ENCODE peak calls at places on chromosomes 5 and 9, in ten cellular contexts. Y, C, W, B, K, N, I, G, O and F are unnamed samples.

GRCh38 chr5:122661496-122662180 is 113.2 kb upstream of the SNX2 start:
- DNase-seq in I (no peak), N (peak), G (no peak), Y (no peak), C (peak), K (no peak), O (no peak), B (peak), W (no peak), F (peak)

GRCh38 chr9:14086495-14086894 is 227.4 kb downstream of the NFIB start:
- DNase-seq in G (no peak), N (no peak), W (no peak), O (no peak), K (no peak), C (no peak), I (no peak), Y (no peak), B (no peak), F (no peak)

GRCh38 chr9:98118640-98119601 is at the start of gene TRIM14:
- DNase-seq in I (peak), K (peak), G (no peak), W (peak), N (peak), O (peak), Y (peak), B (peak), C (peak), F (peak)

GRCh38 chr9:115008536-115008935 is 78.1 kb upstream of the TNFSF8 start:
- DNase-seq in O (peak), I (peak), Y (no peak), N (peak), C (no peak), G (peak), W (no peak), K (no peak), B (peak), F (peak)

GRCh38 chr5:170809551-170809950 is 26.0 kb downstream of the GABRP start:
- DNase-seq in I (peak), B (peak), G (no peak), K (peak), Y (peak), O (peak), W (no peak), C (no peak), N (peak), F (peak)

GRCh38 chr9:131697097-131697496 is 42.8 kb downstream of the RAPGEF1 start:
- DNase-seq in G (no peak), C (peak), B (peak), Y (no peak), K (peak), W (peak), I (no peak), O (peak), N (peak), F (no peak)

GRCh38 chr9:69768716-69769115 is 8.9 kb upstream of the PTAR1 start:
- DNase-seq in I (no peak), N (no peak), C (no peak), K (no peak), Y (no peak), O (peak), B (peak), W (no peak), G (no peak), F (peak)

GRCh38 chr5:54455413-54456157 is at the start of gene HSPB3:
- DNase-seq in Y (no peak), O (peak), I (no peak), N (peak), C (no peak), W (peak), B (peak), G (peak), K (peak), F (peak)

GRCh38 chr9:79742145-79742820 is 170.5 kb downstream of the TLE4 start:
- DNase-seq in G (no peak), Y (no peak), C (no peak), B (no peak), N (no peak), W (peak), O (no peak), K (peak), I (no peak), F (no peak)

GRCh38 chr9:14400658-14400995 is 86.7 kb upstream of the NFIB start:
- DNase-seq in O (peak), N (peak), G (no peak), K (no peak), W (peak), C (peak), B (peak), I (peak), Y (no peak), F (peak)

GRCh38 chr5:55897905-55898304 is 46.7 kb downstream of the IL31RA start:
- DNase-seq in N (peak), B (peak), K (no peak), W (no peak), Y (no peak), C (peak), G (peak), I (no peak), O (peak), F (peak)

GRCh38 chr5:180803181-180804128 is 849 bp upstream of the MGAT1 start:
- DNase-seq in K (peak), Y (peak), W (peak), C (peak), O (no peak), G (no peak), N (peak), I (peak), B (no peak), F (peak)

GRCh38 chr9:107173422-107174180 is 109.5 kb upstream of the RAD23B start:
- DNase-seq in I (no peak), C (no peak), B (peak), G (no peak), W (no peak), O (no peak), Y (no peak), K (no peak), N (no peak), F (no peak)

GRCh38 chr9:107174441-107174840 is 108.6 kb upstream of the RAD23B start:
- DNase-seq in O (no peak), B (peak), K (no peak), N (peak), W (no peak), I (no peak), C (no peak), G (no peak), Y (no peak), F (no peak)

GRCh38 chr9:107172160-107172978 is 110.7 kb upstream of the RAD23B start:
- DNase-seq in W (peak), N (peak), O (peak), B (peak), C (peak), Y (no peak), G (peak), I (peak), K (peak), F (peak)

GRCh38 chr9:107175039-107175438 is 108.0 kb upstream of the RAD23B start:
- DNase-seq in B (peak), W (peak), O (no peak), Y (no peak), N (no peak), I (no peak), C (peak), G (no peak), K (no peak), F (no peak)

GRCh38 chr9:107172979-107173347 is 110.1 kb upstream of the RAD23B start:
- DNase-seq in O (no peak), G (no peak), K (no peak), N (no peak), W (no peak), Y (peak), B (no peak), I (no peak), C (no peak), F (no peak)
- H3K4me3 ChIP-seq in O (no peak), G (no peak), K (no peak), N (no peak), W (no peak), Y (no peak), B (no peak), I (no peak), C (no peak), F (no peak)

GRCh38 chr9:123102380-123103113 is 69.1 kb downstream of the GPR21 start:
- DNase-seq in I (no peak), G (no peak), O (peak), N (no peak), K (no peak), W (no peak), B (peak), Y (no peak), C (no peak), F (no peak)
- TF ChIP-seq CTCF in I (peak), G (peak), O (peak), N (peak), K (peak), W (no peak), B (peak), Y (peak), C (no peak), F (peak)

GRCh38 chr5:150484964-150485769 is 22.8 kb upstream of the NDST1 start:
- DNase-seq in C (no peak), O (no peak), K (no peak), B (no peak), Y (no peak), G (no peak), W (no peak), I (peak), N (no peak), F (no peak)
- H3K4me3 ChIP-seq in C (peak), O (peak), K (peak), B (peak), Y (peak), G (peak), W (peak), I (peak), N (peak), F (peak)

GRCh38 chr5:88058625-88059024 is 210.0 kb downstream of the TMEM161B start:
- DNase-seq in O (no peak), Y (no peak), I (no peak), K (no peak), G (no peak), C (no peak), W (no peak), B (no peak), N (no peak), F (no peak)
- TF ChIP-seq CTCF in O (no peak), Y (no peak), I (no peak), K (no peak), G (no peak), C (no peak), W (no peak), B (no peak), N (no peak), F (no peak)

GRCh38 chr5:150502847-150503246 is 5.1 kb upstream of the NDST1 start:
- DNase-seq in W (no peak), C (no peak), K (no peak), B (no peak), I (no peak), G (no peak), Y (no peak), O (no peak), N (no peak), F (no peak)
- H3K4me3 ChIP-seq in W (no peak), C (no peak), K (no peak), B (no peak), I (no peak), G (no peak), Y (no peak), O (no peak), N (no peak), F (no peak)

GRCh38 chr5:137604348-137605095 is 105.4 kb upstream of the SPOCK1 start:
- DNase-seq in I (peak), Y (no peak), O (no peak), C (no peak), K (no peak), B (no peak), G (no peak), N (no peak), W (no peak), F (no peak)

GRCh38 chr5:137607771-137608170 is 108.6 kb upstream of the SPOCK1 start:
- DNase-seq in N (no peak), K (no peak), I (no peak), O (no peak), C (no peak), Y (no peak), G (no peak), W (no peak), B (no peak), F (no peak)

GRCh38 chr5:137606401-137606800 is 107.3 kb upstream of the SPOCK1 start:
- DNase-seq in C (no peak), W (no peak), O (no peak), N (no peak), G (no peak), Y (no peak), B (no peak), I (no peak), K (no peak), F (no peak)

GRCh38 chr5:137603891-137604290 is 104.8 kb upstream of the SPOCK1 start:
- DNase-seq in C (no peak), K (no peak), O (no peak), G (no peak), W (no peak), N (no peak), Y (no peak), I (no peak), B (no peak), F (no peak)

GRCh38 chr5:137605377-137605776 is 106.3 kb upstream of the SPOCK1 start:
- DNase-seq in O (no peak), N (peak), G (no peak), I (peak), K (peak), B (peak), W (no peak), Y (no peak), C (no peak), F (peak)
- TF ChIP-seq CTCF in O (no peak), N (peak), G (peak), I (peak), K (peak), B (peak), W (no peak), Y (no peak), C (no peak), F (peak)

GRCh38 chr5:99130081-99130480 is 201.3 kb upstream of the CHD1 start:
- DNase-seq in N (no peak), B (no peak), Y (no peak), K (no peak), O (no peak), C (no peak), W (no peak), G (no peak), I (no peak), F (no peak)
- H3K4me3 ChIP-seq in N (no peak), B (no peak), Y (no peak), K (no peak), O (no peak), C (no peak), W (no peak), G (no peak), I (no peak), F (no peak)

GRCh38 chr5:8306289-8306688 is 437.3 kb downstream of the MTRR start:
- DNase-seq in O (no peak), I (peak), K (no peak), C (no peak), N (no peak), Y (no peak), G (no peak), W (no peak), B (no peak), F (no peak)
- TF ChIP-seq CTCF in O (no peak), I (no peak), K (no peak), C (no peak), N (no peak), Y (no peak), G (no peak), W (no peak), B (no peak), F (no peak)

DNA sequence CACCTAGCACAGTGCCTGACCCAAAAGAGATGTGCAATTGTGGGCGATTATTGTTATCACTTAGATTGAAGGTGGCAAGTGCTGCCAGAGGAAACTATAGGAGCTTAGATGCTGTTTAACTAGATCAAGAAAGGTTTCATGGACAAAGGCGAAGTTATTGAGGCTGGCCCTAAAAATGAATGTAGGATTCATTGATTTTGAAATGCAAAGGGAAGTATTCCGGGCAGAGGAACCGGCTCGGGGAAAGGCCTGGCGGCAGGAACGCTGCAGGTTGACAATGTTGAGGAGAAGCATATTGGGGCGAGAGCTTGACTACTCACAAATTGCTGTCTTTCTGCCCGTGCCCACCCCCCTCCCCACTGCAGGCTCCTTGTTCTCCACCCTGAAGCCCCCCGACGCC is 37.4 kb upstream of the TTC1 start:
- DNase-seq in W (no peak), K (no peak), I (no peak), Y (no peak), O (no peak), B (no peak), G (no peak), N (no peak), C (no peak), F (no peak)
- H3K4me3 ChIP-seq in W (no peak), K (peak), I (peak), Y (no peak), O (no peak), B (no peak), G (no peak), N (no peak), C (peak), F (no peak)